ENCODE peak calls at places on chromosomes 7 and 10, in five cellular contexts. One of them, this sample, is unnamed.
A peak's percentile ranks its signal among the peaks of the same experiment; 100 is the strongest.

GRCh38 chr10:59773088-59773487 is 19.8 kb upstream of the MRLN start:
- DNase-seq in NCI-H1436: no peak
- DNase-seq in AG04450: no peak
- DNase-seq in A172: no peak
- DNase-seq in NCI-H1105: no peak
- DNase-seq in this sample: no peak

GRCh38 chr7:105336009-105336408 is 52.7 kb downstream of the SRPK2 start:
- DNase-seq in NCI-H1436: no peak
- DNase-seq in AG04450: no peak
- DNase-seq in A172: no peak
- DNase-seq in NCI-H1105: no peak
- DNase-seq in this sample: no peak

GRCh38 chr10:96878071-96878470 is 46.0 kb downstream of the LCOR start:
- DNase-seq in NCI-H1436: no peak
- DNase-seq in AG04450: no peak
- DNase-seq in A172: no peak
- DNase-seq in NCI-H1105: no peak
- DNase-seq in this sample: no peak

GRCh38 chr7:148825338-148825737 is 58.8 kb downstream of the EZH2 start:
- DNase-seq in NCI-H1436: no peak
- DNase-seq in AG04450: no peak
- DNase-seq in A172: no peak
- DNase-seq in NCI-H1105: no peak
- DNase-seq in this sample: no peak

GRCh38 chr10:95840681-95841080 is 67.1 kb upstream of the CC2D2B start:
- DNase-seq in NCI-H1436: no peak
- DNase-seq in AG04450: no peak
- DNase-seq in A172: no peak
- DNase-seq in NCI-H1105: no peak
- DNase-seq in this sample: no peak

GRCh38 chr10:122342293-122343134 is 32.0 kb upstream of the PLEKHA1 start:
- DNase-seq in NCI-H1436: peak; percentile 66
- DNase-seq in AG04450: peak; percentile 20
- DNase-seq in A172: peak; percentile 30
- DNase-seq in NCI-H1105: peak; percentile 23
- DNase-seq in this sample: peak; percentile 18

GRCh38 chr7:141072548-141073172 is 1.2 kb upstream of the TMEM178B start:
- DNase-seq in NCI-H1436: peak; percentile 78
- DNase-seq in AG04450: peak; percentile 18
- DNase-seq in A172: peak; percentile 47
- DNase-seq in NCI-H1105: peak; percentile 69
- DNase-seq in this sample: no peak

GRCh38 chr10:122390679-122391078 is 16.2 kb downstream of the PLEKHA1 start:
- DNase-seq in NCI-H1436: no peak
- DNase-seq in AG04450: no peak
- DNase-seq in A172: no peak
- DNase-seq in NCI-H1105: no peak
- DNase-seq in this sample: no peak

GRCh38 chr7:101164071-101164840 is 1.1 kb downstream of the VGF start:
- DNase-seq in NCI-H1436: no peak
- DNase-seq in AG04450: no peak
- DNase-seq in A172: peak; percentile 62
- DNase-seq in NCI-H1105: no peak
- DNase-seq in this sample: no peak

GRCh38 chr7:130912910-130913720 is 179.1 kb upstream of the KLF14 start:
- DNase-seq in NCI-H1436: no peak
- DNase-seq in AG04450: peak; percentile 95
- DNase-seq in A172: peak; percentile 96
- DNase-seq in NCI-H1105: no peak
- DNase-seq in this sample: peak; percentile 47

GRCh38 chr10:63314020-63314419 is 151.8 kb downstream of the JMJD1C start:
- DNase-seq in NCI-H1436: no peak
- DNase-seq in AG04450: no peak
- DNase-seq in A172: no peak
- DNase-seq in NCI-H1105: no peak
- DNase-seq in this sample: no peak